ENCODE peak calls at places on chromosomes 13 and 19, in six cellular contexts. A is thyroid gland; T is tibial nerve; E is NCI-H1092; Y is EH; Q is activated CD8-positive, alpha-beta T cell treated with anti-CD3 and anti-CD28 coated beads for 36 hours. G is an unnamed sample.

GRCh38 chr13:37736040-37736439 is 133.5 kb downstream of the TRPC4 start:
- DNase-seq in Y (no peak), E (no peak), Q (no peak), A (no peak), T (no peak), G (no peak)

GRCh38 chr19:54162884-54163283 is 3.4 kb upstream of the LENG1 start:
- DNase-seq in Y (no peak), T (no peak), A (no peak), E (no peak), Q (no peak), G (no peak)

GRCh38 chr13:104357174-104357573 is 1291.0 kb upstream of the SLC10A2 start:
- DNase-seq in E (no peak), T (no peak), Y (no peak), Q (no peak), A (no peak), G (no peak)

GRCh38 chr13:29483211-29483610 is 112.3 kb downstream of the SLC7A1 start:
- DNase-seq in Y (no peak), T (no peak), E (no peak), A (peak; percentile 95), Q (no peak), G (no peak)

GRCh38 chr13:41596190-41596589 is 138.8 kb downstream of the RGCC start:
- DNase-seq in A (no peak), Y (peak; percentile 25), Q (no peak), E (no peak), T (no peak), G (no peak)

GRCh38 chr19:47109541-47110375 is 3.8 kb downstream of the ZC3H4 start:
- DNase-seq in Y (peak; percentile 55), E (no peak), A (no peak), Q (peak; percentile 83), T (no peak), G (peak; percentile 79)

GRCh38 chr19:42762782-42763181 is 2.7 kb downstream of the PSG8 start:
- DNase-seq in A (no peak), Q (no peak), T (no peak), E (no peak), Y (peak; percentile 25), G (no peak)

GRCh38 chr13:21812192-21812626 is 141.3 kb downstream of the FGF9 start:
- DNase-seq in E (peak; percentile 82), A (no peak), Q (no peak), Y (no peak), T (no peak), G (no peak)

GRCh38 chr19:40055049-40055448 is 982 bp downstream of the ZNF780B start:
- DNase-seq in Q (no peak), E (no peak), Y (no peak), T (no peak), A (no peak), G (no peak)

GRCh38 chr19:19137556-19138109 is 645 bp downstream of the TMEM161A start:
- DNase-seq in Q (no peak), A (peak; percentile 35), Y (peak; percentile 23), E (no peak), T (no peak), G (peak; percentile 25)

GRCh38 chr13:85166891-85167290 is 632.3 kb downstream of the SLITRK6 start:
- DNase-seq in Y (no peak), T (no peak), A (no peak), Q (no peak), E (no peak), G (no peak)

GRCh38 chr19:46748325-46749109 is 2.3 kb upstream of the STRN4 start:
- DNase-seq in Y (peak; percentile 61), A (peak; percentile 56), T (peak; percentile 45), Q (peak; percentile 88), E (no peak), G (peak; percentile 87)

GRCh38 chr19:5563941-5564612 is 3.7 kb downstream of the TINCR start:
- DNase-seq in T (no peak), A (no peak), E (no peak), Q (no peak), Y (peak; percentile 67), G (no peak)

GRCh38 chr13:51420681-51421476 is 32.0 kb downstream of the INTS6 start:
- DNase-seq in T (no peak), Y (no peak), E (no peak), Q (no peak), A (no peak), G (peak; percentile 4)

GRCh38 chr19:40673377-40673776 is 17.1 kb downstream of the NUMBL start:
- DNase-seq in Q (no peak), T (no peak), E (no peak), Y (no peak), A (no peak), G (no peak)

GRCh38 chr13:94236132-94236531 is 243.3 kb downstream of the DCT start:
- DNase-seq in E (no peak), Y (no peak), A (no peak), Q (no peak), T (no peak), G (no peak)

G was measured in activated CD4-positive, alpha-beta T cell treated with anti-CD3 and anti-CD28 coated beads for 48 hours.